ENCODE peak calls at places on chromosomes 3 and 15, in ten cellular contexts. One of them, this sample, is unnamed.

GRCh38 chr15:23081271-23081670 is 41.9 kb upstream of the TUBGCP5 start:
- DNase-seq in NT2/D1: no peak
- DNase-seq in CD8-positive, alpha-beta memory T cell: no peak
- DNase-seq in MM.1S: no peak
- DNase-seq in CD8-positive, alpha-beta T cell: no peak
- DNase-seq in aorta: no peak
- DNase-seq in fibroblast of lung: no peak
- DNase-seq in cardiac fibroblast: no peak
- DNase-seq in AG10803: no peak
- DNase-seq in uterus: no peak
- DNase-seq in this sample: no peak

GRCh38 chr3:141894524-141895176 is 18.2 kb downstream of the ATP1B3 start:
- DNase-seq in NT2/D1: no peak
- DNase-seq in CD8-positive, alpha-beta memory T cell: no peak
- DNase-seq in MM.1S: no peak
- DNase-seq in CD8-positive, alpha-beta T cell: no peak
- DNase-seq in aorta: no peak
- DNase-seq in fibroblast of lung: peak; percentile 75
- DNase-seq in cardiac fibroblast: peak; percentile 85
- DNase-seq in AG10803: peak; percentile 89
- DNase-seq in uterus: no peak
- DNase-seq in this sample: no peak

GRCh38 chr3:30933478-30934207 is 39.2 kb upstream of the GADL1 start:
- DNase-seq in NT2/D1: no peak
- DNase-seq in CD8-positive, alpha-beta memory T cell: no peak
- DNase-seq in MM.1S: peak; percentile 55
- DNase-seq in CD8-positive, alpha-beta T cell: no peak
- DNase-seq in aorta: no peak
- DNase-seq in fibroblast of lung: no peak
- DNase-seq in cardiac fibroblast: no peak
- DNase-seq in AG10803: no peak
- DNase-seq in uterus: no peak
- DNase-seq in this sample: no peak

GRCh38 chr15:66821307-66821706 is 119.3 kb downstream of the SMAD6 start:
- DNase-seq in NT2/D1: no peak
- DNase-seq in CD8-positive, alpha-beta memory T cell: no peak
- DNase-seq in MM.1S: no peak
- DNase-seq in CD8-positive, alpha-beta T cell: no peak
- DNase-seq in aorta: no peak
- DNase-seq in fibroblast of lung: no peak
- DNase-seq in cardiac fibroblast: no peak
- DNase-seq in AG10803: peak; percentile 43
- DNase-seq in uterus: no peak
- DNase-seq in this sample: no peak

GRCh38 chr3:109050591-109051167 is 67.3 kb downstream of the MORC1 start:
- DNase-seq in NT2/D1: no peak
- DNase-seq in CD8-positive, alpha-beta memory T cell: no peak
- DNase-seq in MM.1S: peak; percentile 58
- DNase-seq in CD8-positive, alpha-beta T cell: no peak
- DNase-seq in aorta: no peak
- DNase-seq in fibroblast of lung: peak; percentile 11
- DNase-seq in cardiac fibroblast: peak; percentile 40
- DNase-seq in AG10803: no peak
- DNase-seq in uterus: no peak
- DNase-seq in this sample: peak; percentile 8

GRCh38 chr3:179852117-179852886 is 184.4 kb downstream of the PEX5L start:
- DNase-seq in NT2/D1: no peak
- DNase-seq in CD8-positive, alpha-beta memory T cell: no peak
- DNase-seq in MM.1S: no peak
- DNase-seq in CD8-positive, alpha-beta T cell: no peak
- DNase-seq in aorta: no peak
- DNase-seq in fibroblast of lung: peak; percentile 80
- DNase-seq in cardiac fibroblast: peak; percentile 2
- DNase-seq in AG10803: peak; percentile 5
- DNase-seq in uterus: no peak
- DNase-seq in this sample: peak; percentile 47

GRCh38 chr15:37931868-37932267 is 2.6 kb upstream of the TMCO5A start:
- DNase-seq in NT2/D1: no peak
- DNase-seq in CD8-positive, alpha-beta memory T cell: no peak
- DNase-seq in MM.1S: no peak
- DNase-seq in CD8-positive, alpha-beta T cell: no peak
- DNase-seq in aorta: no peak
- DNase-seq in fibroblast of lung: peak; percentile 54
- DNase-seq in cardiac fibroblast: peak; percentile 32
- DNase-seq in AG10803: peak; percentile 34
- DNase-seq in uterus: no peak
- DNase-seq in this sample: no peak

GRCh38 chr3:194315088-194315964 is 35.8 kb downstream of the CPN2 start:
- DNase-seq in NT2/D1: peak; percentile 83
- DNase-seq in CD8-positive, alpha-beta memory T cell: peak; percentile 79
- DNase-seq in MM.1S: peak; percentile 92
- DNase-seq in CD8-positive, alpha-beta T cell: peak; percentile 80
- DNase-seq in aorta: peak; percentile 97
- DNase-seq in fibroblast of lung: peak; percentile 86
- DNase-seq in cardiac fibroblast: peak; percentile 91
- DNase-seq in AG10803: peak; percentile 61
- DNase-seq in uterus: peak; percentile 96
- DNase-seq in this sample: peak; percentile 98

GRCh38 chr3:13229291-13229949 is 156.2 kb upstream of the IQSEC1 start:
- DNase-seq in NT2/D1: peak; percentile 39
- DNase-seq in CD8-positive, alpha-beta memory T cell: no peak
- DNase-seq in MM.1S: peak; percentile 32
- DNase-seq in CD8-positive, alpha-beta T cell: no peak
- DNase-seq in aorta: no peak
- DNase-seq in fibroblast of lung: no peak
- DNase-seq in cardiac fibroblast: peak; percentile 14
- DNase-seq in AG10803: no peak
- DNase-seq in uterus: no peak
- DNase-seq in this sample: peak; percentile 92

GRCh38 chr3:184812845-184813157 is 835 bp downstream of the VPS8 start:
- DNase-seq in NT2/D1: no peak
- DNase-seq in CD8-positive, alpha-beta memory T cell: no peak
- DNase-seq in MM.1S: no peak
- DNase-seq in CD8-positive, alpha-beta T cell: no peak
- DNase-seq in aorta: no peak
- DNase-seq in fibroblast of lung: no peak
- DNase-seq in cardiac fibroblast: no peak
- DNase-seq in AG10803: no peak
- DNase-seq in uterus: no peak
- DNase-seq in this sample: no peak

GRCh38 chr3:184811663-184811998 is 335 bp upstream of the VPS8 start:
- DNase-seq in NT2/D1: no peak
- DNase-seq in CD8-positive, alpha-beta memory T cell: no peak
- DNase-seq in MM.1S: no peak
- DNase-seq in CD8-positive, alpha-beta T cell: no peak
- DNase-seq in aorta: no peak
- DNase-seq in fibroblast of lung: no peak
- DNase-seq in cardiac fibroblast: no peak
- DNase-seq in AG10803: no peak
- DNase-seq in uterus: no peak
- DNase-seq in this sample: no peak

GRCh38 chr3:184811999-184812844 is at the start of gene VPS8:
- DNase-seq in NT2/D1: peak; percentile 90
- DNase-seq in CD8-positive, alpha-beta memory T cell: peak; percentile 97
- DNase-seq in MM.1S: peak; percentile 99
- DNase-seq in CD8-positive, alpha-beta T cell: peak; percentile 96
- DNase-seq in aorta: peak; percentile 99
- DNase-seq in fibroblast of lung: peak; percentile 91
- DNase-seq in cardiac fibroblast: peak; percentile 96
- DNase-seq in AG10803: peak; percentile 92
- DNase-seq in uterus: peak; percentile 96
- DNase-seq in this sample: peak; percentile 94

GRCh38 chr3:184814214-184814613 is 2.2 kb downstream of the VPS8 start:
- DNase-seq in NT2/D1: no peak
- DNase-seq in CD8-positive, alpha-beta memory T cell: no peak
- DNase-seq in MM.1S: peak; percentile 33
- DNase-seq in CD8-positive, alpha-beta T cell: no peak
- DNase-seq in aorta: no peak
- DNase-seq in fibroblast of lung: no peak
- DNase-seq in cardiac fibroblast: no peak
- DNase-seq in AG10803: no peak
- DNase-seq in uterus: no peak
- DNase-seq in this sample: no peak

GRCh38 chr3:184813357-184813756 is 1.4 kb downstream of the VPS8 start:
- DNase-seq in NT2/D1: no peak
- DNase-seq in CD8-positive, alpha-beta memory T cell: no peak
- DNase-seq in MM.1S: no peak
- DNase-seq in CD8-positive, alpha-beta T cell: no peak
- DNase-seq in aorta: no peak
- DNase-seq in fibroblast of lung: no peak
- DNase-seq in cardiac fibroblast: no peak
- DNase-seq in AG10803: no peak
- DNase-seq in uterus: no peak
- DNase-seq in this sample: no peak
- H3K4me3 ChIP-seq in NT2/D1: no peak overlapping the region
- H3K4me3 ChIP-seq in CD8-positive, alpha-beta memory T cell: peak overlapping the region; percentile 96
- H3K4me3 ChIP-seq in MM.1S: peak overlapping the region; percentile 89
- H3K4me3 ChIP-seq in CD8-positive, alpha-beta T cell: peak overlapping the region; percentile 64
- H3K4me3 ChIP-seq in aorta: no peak overlapping the region
- H3K4me3 ChIP-seq in fibroblast of lung: peak overlapping the region; percentile 95
- H3K4me3 ChIP-seq in cardiac fibroblast: peak overlapping the region; percentile 93
- H3K4me3 ChIP-seq in AG10803: peak overlapping the region; percentile 85
- H3K4me3 ChIP-seq in uterus: no peak overlapping the region
- H3K4me3 ChIP-seq in this sample: no peak overlapping the region

GRCh38 chr3:112846764-112847163 is at the start of gene CD200R1L:
- DNase-seq in NT2/D1: no peak
- DNase-seq in CD8-positive, alpha-beta memory T cell: no peak
- DNase-seq in MM.1S: no peak
- DNase-seq in CD8-positive, alpha-beta T cell: no peak
- DNase-seq in aorta: no peak
- DNase-seq in fibroblast of lung: no peak
- DNase-seq in cardiac fibroblast: no peak
- DNase-seq in AG10803: no peak
- DNase-seq in uterus: no peak
- DNase-seq in this sample: no peak

GRCh38 chr3:112848196-112848595 is 1.5 kb upstream of the CD200R1L start:
- DNase-seq in NT2/D1: no peak
- DNase-seq in CD8-positive, alpha-beta memory T cell: peak; percentile 8
- DNase-seq in MM.1S: peak; percentile 67
- DNase-seq in CD8-positive, alpha-beta T cell: no peak
- DNase-seq in aorta: no peak
- DNase-seq in fibroblast of lung: no peak
- DNase-seq in cardiac fibroblast: no peak
- DNase-seq in AG10803: no peak
- DNase-seq in uterus: no peak
- DNase-seq in this sample: no peak

GRCh38 chr3:112845772-112846171 is 892 bp downstream of the CD200R1L start:
- DNase-seq in NT2/D1: no peak
- DNase-seq in CD8-positive, alpha-beta memory T cell: no peak
- DNase-seq in MM.1S: no peak
- DNase-seq in CD8-positive, alpha-beta T cell: no peak
- DNase-seq in aorta: no peak
- DNase-seq in fibroblast of lung: no peak
- DNase-seq in cardiac fibroblast: no peak
- DNase-seq in AG10803: no peak
- DNase-seq in uterus: no peak
- DNase-seq in this sample: no peak

DNA sequence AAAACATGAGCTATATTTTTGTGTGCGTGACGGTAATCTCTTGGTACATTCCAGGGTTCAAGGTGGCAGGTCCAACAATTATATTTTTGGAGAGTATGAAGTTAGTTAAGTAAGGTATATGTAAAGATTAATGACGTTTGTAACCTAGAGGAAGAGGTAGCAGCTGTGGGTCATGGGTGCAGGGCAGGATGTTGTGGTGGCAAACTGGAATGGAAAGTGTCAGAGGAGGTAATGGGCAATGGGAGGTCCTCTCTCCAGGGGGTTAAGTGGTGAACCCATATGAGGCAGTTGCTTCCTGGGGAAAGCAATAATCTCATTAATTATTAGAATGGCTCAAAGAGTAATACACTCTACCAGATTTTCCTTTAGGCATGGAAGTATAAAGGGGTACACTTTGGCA is 1.0 kb upstream of the CD200R1L start:
- DNase-seq in NT2/D1: no peak
- DNase-seq in CD8-positive, alpha-beta memory T cell: peak; percentile 18
- DNase-seq in MM.1S: peak; percentile 61
- DNase-seq in CD8-positive, alpha-beta T cell: no peak
- DNase-seq in aorta: no peak
- DNase-seq in fibroblast of lung: no peak
- DNase-seq in cardiac fibroblast: no peak
- DNase-seq in AG10803: no peak
- DNase-seq in uterus: no peak
- DNase-seq in this sample: no peak
- H3K4me3 ChIP-seq in NT2/D1: no peak overlapping the region
- H3K4me3 ChIP-seq in CD8-positive, alpha-beta memory T cell: no peak overlapping the region
- H3K4me3 ChIP-seq in MM.1S: no peak overlapping the region
- H3K4me3 ChIP-seq in CD8-positive, alpha-beta T cell: no peak overlapping the region
- H3K4me3 ChIP-seq in aorta: no peak overlapping the region
- H3K4me3 ChIP-seq in fibroblast of lung: no peak overlapping the region
- H3K4me3 ChIP-seq in cardiac fibroblast: no peak overlapping the region
- H3K4me3 ChIP-seq in AG10803: no peak overlapping the region
- H3K4me3 ChIP-seq in uterus: no peak overlapping the region
- H3K4me3 ChIP-seq in this sample: no peak overlapping the region

GRCh38 chr3:37227870-37228549 is 53.6 kb upstream of the LRRFIP2 start:
- DNase-seq in NT2/D1: no peak
- DNase-seq in CD8-positive, alpha-beta memory T cell: no peak
- DNase-seq in MM.1S: no peak
- DNase-seq in CD8-positive, alpha-beta T cell: no peak
- DNase-seq in aorta: no peak
- DNase-seq in fibroblast of lung: no peak
- DNase-seq in cardiac fibroblast: no peak
- DNase-seq in AG10803: no peak
- DNase-seq in uterus: no peak
- DNase-seq in this sample: no peak
- H3K4me3 ChIP-seq in NT2/D1: no peak overlapping the region
- H3K4me3 ChIP-seq in CD8-positive, alpha-beta memory T cell: no peak overlapping the region
- H3K4me3 ChIP-seq in MM.1S: no peak overlapping the region
- H3K4me3 ChIP-seq in CD8-positive, alpha-beta T cell: no peak overlapping the region
- H3K4me3 ChIP-seq in aorta: no peak overlapping the region
- H3K4me3 ChIP-seq in fibroblast of lung: no peak overlapping the region
- H3K4me3 ChIP-seq in cardiac fibroblast: no peak overlapping the region
- H3K4me3 ChIP-seq in AG10803: no peak overlapping the region
- H3K4me3 ChIP-seq in uterus: no peak overlapping the region
- H3K4me3 ChIP-seq in this sample: no peak overlapping the region

DNA sequence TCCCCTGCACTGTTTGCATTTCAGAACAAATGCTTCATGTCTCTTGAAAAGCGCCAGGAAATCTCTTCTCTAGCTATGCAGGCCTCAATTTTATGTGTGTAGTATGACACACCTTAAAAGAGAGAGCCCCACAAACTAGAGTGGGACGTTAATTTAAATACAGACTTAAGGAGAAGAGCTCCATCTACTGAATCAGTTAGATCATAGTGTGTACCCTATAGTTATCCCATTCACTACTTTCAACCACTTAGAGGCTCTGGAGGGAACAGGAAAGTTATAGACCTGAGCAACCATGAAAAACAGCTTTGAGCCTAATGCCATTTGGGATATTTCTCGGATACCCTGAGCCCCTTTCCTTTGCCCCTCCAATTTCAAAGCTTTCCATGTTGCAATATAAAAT is 153.7 kb downstream of the TIGIT start:
- DNase-seq in NT2/D1: no peak
- DNase-seq in CD8-positive, alpha-beta memory T cell: no peak
- DNase-seq in MM.1S: no peak
- DNase-seq in CD8-positive, alpha-beta T cell: no peak
- DNase-seq in aorta: no peak
- DNase-seq in fibroblast of lung: peak; percentile 43
- DNase-seq in cardiac fibroblast: no peak
- DNase-seq in AG10803: no peak
- DNase-seq in uterus: no peak
- DNase-seq in this sample: no peak
- H3K4me3 ChIP-seq in NT2/D1: no peak overlapping the region
- H3K4me3 ChIP-seq in CD8-positive, alpha-beta memory T cell: no peak overlapping the region
- H3K4me3 ChIP-seq in MM.1S: no peak overlapping the region
- H3K4me3 ChIP-seq in CD8-positive, alpha-beta T cell: no peak overlapping the region
- H3K4me3 ChIP-seq in aorta: no peak overlapping the region
- H3K4me3 ChIP-seq in fibroblast of lung: no peak overlapping the region
- H3K4me3 ChIP-seq in cardiac fibroblast: no peak overlapping the region
- H3K4me3 ChIP-seq in AG10803: no peak overlapping the region
- H3K4me3 ChIP-seq in uterus: no peak overlapping the region
- H3K4me3 ChIP-seq in this sample: no peak overlapping the region